ENCODE peak calls at places on chromosomes 16 and 17, in seven cellular contexts. I, B, Z, U, Y, R and K are unnamed samples.

GRCh38 chr17:17129466-17129865 is 76.7 kb downstream of the PLD6 start:
- DNase-seq in U (no peak), B (no peak), Z (no peak), Y (no peak), I (no peak), R (no peak), K (no peak)

GRCh38 chr17:15307686-15308085 is 33.7 kb downstream of the TEKT3 start:
- DNase-seq in I (no peak), B (no peak), U (no peak), Z (no peak), R (no peak), Y (peak), K (no peak)

GRCh38 chr16:49504023-49504364 is 130.4 kb downstream of the C16orf78 start:
- DNase-seq in Y (no peak), B (no peak), U (no peak), I (no peak), R (no peak), Z (no peak), K (no peak)

GRCh38 chr17:16900288-16900882 is 71.5 kb downstream of the TNFRSF13B start:
- DNase-seq in U (no peak), Z (no peak), B (peak), R (no peak), Y (no peak), I (no peak), K (no peak)

GRCh38 chr17:28065706-28066105 is 23.2 kb downstream of the NLK start:
- DNase-seq in U (no peak), B (no peak), Z (peak), I (no peak), Y (peak), R (no peak), K (no peak)

GRCh38 chr17:20299013-20299412 is 168.3 kb downstream of the LGALS9B start:
- DNase-seq in I (no peak), B (no peak), Y (no peak), R (no peak), U (no peak), Z (no peak), K (no peak)

GRCh38 chr17:78970834-78971763 is 8.6 kb downstream of the LGALS3BP start:
- DNase-seq in U (peak), Y (peak), B (peak), I (peak), Z (peak), R (peak), K (peak)

GRCh38 chr17:4068918-4069317 is 73.9 kb downstream of the ZZEF1 start:
- DNase-seq in R (no peak), B (no peak), Y (no peak), U (no peak), I (no peak), Z (no peak), K (no peak)

GRCh38 chr16:81487301-81487720 is 42.7 kb downstream of the CMIP start:
- DNase-seq in I (no peak), B (no peak), U (no peak), Y (no peak), Z (peak), R (no peak), K (no peak)

GRCh38 chr16:75506567-75506966 is 11.3 kb upstream of the CHST6 start:
- DNase-seq in Z (peak), U (no peak), B (no peak), Y (peak), R (no peak), I (peak), K (peak)

GRCh38 chr16:17469742-17470001 is 1.1 kb downstream of the XYLT1 start:
- DNase-seq in U (no peak), Z (no peak), I (no peak), B (no peak), Y (no peak), R (no peak), K (no peak)

GRCh38 chr17:77881545-77881944 is 77.0 kb upstream of the TNRC6C start:
- DNase-seq in R (peak), U (peak), Y (peak), B (peak), I (peak), Z (peak), K (peak)

GRCh38 chr17:10031102-10031501 is 126.0 kb upstream of the RCVRN start:
- DNase-seq in I (no peak), Y (no peak), Z (no peak), U (no peak), R (no peak), B (no peak), K (no peak)

GRCh38 chr17:12089809-12090384 is 69.2 kb downstream of the MAP2K4 start:
- DNase-seq in Y (peak), B (no peak), I (no peak), U (no peak), Z (peak), R (no peak), K (peak)

GRCh38 chr17:73551756-73552155 is 92.5 kb downstream of the SDK2 start:
- DNase-seq in R (peak), I (no peak), B (no peak), Z (no peak), Y (no peak), U (no peak), K (no peak)

GRCh38 chr17:51166987-51167931 is 1.0 kb downstream of the NME2 start:
- DNase-seq in I (no peak), Z (peak), B (peak), R (peak), Y (peak), U (peak), K (peak)

GRCh38 chr16:64864232-64864803 is 257.5 kb downstream of the CDH11 start:
- DNase-seq in R (no peak), B (no peak), U (no peak), Z (peak), I (no peak), Y (peak), K (peak)

GRCh38 chr17:74750327-74751069 is 2.1 kb downstream of the NHERF1 start:
- DNase-seq in R (no peak), Z (no peak), B (peak), I (peak), Y (no peak), U (no peak), K (no peak)

GRCh38 chr17:28279411-28279810 is 39.6 kb upstream of the TMEM97 start:
- DNase-seq in U (no peak), B (no peak), R (no peak), Z (peak), I (no peak), Y (peak), K (peak)

GRCh38 chr16:31393056-31393455 is at the start of gene ITGAD:
- DNase-seq in Z (no peak), B (no peak), Y (no peak), I (no peak), U (no peak), R (no peak), K (no peak)

GRCh38 chr17:59838196-59838911 is 54.4 kb downstream of the TUBD1 start:
- DNase-seq in I (no peak), Y (peak), B (no peak), Z (peak), R (no peak), U (no peak), K (peak)

GRCh38 chr16:12672986-12673385 is 130.7 kb downstream of the CPPED1 start:
- DNase-seq in I (no peak), Y (no peak), U (no peak), Z (no peak), B (no peak), R (no peak), K (no peak)

GRCh38 chr16:65119905-65120341 is 1.9 kb downstream of the CDH11 start:
- DNase-seq in Z (peak), B (no peak), U (no peak), I (peak), R (no peak), Y (peak), K (peak)

GRCh38 chr16:8916541-8917225 is 34.5 kb downstream of the LITAFD start:
- DNase-seq in U (no peak), Z (no peak), B (no peak), Y (no peak), R (no peak), I (no peak), K (no peak)

GRCh38 chr16:9134739-9135138 is 43.3 kb downstream of the HAPSTR1 start:
- DNase-seq in Y (peak), Z (peak), U (peak), B (peak), R (peak), I (no peak), K (peak)

GRCh38 chr16:47571711-47572110 is 110.6 kb downstream of the PHKB start:
- DNase-seq in Z (no peak), I (no peak), U (no peak), Y (no peak), R (no peak), B (no peak), K (no peak)

DNA sequence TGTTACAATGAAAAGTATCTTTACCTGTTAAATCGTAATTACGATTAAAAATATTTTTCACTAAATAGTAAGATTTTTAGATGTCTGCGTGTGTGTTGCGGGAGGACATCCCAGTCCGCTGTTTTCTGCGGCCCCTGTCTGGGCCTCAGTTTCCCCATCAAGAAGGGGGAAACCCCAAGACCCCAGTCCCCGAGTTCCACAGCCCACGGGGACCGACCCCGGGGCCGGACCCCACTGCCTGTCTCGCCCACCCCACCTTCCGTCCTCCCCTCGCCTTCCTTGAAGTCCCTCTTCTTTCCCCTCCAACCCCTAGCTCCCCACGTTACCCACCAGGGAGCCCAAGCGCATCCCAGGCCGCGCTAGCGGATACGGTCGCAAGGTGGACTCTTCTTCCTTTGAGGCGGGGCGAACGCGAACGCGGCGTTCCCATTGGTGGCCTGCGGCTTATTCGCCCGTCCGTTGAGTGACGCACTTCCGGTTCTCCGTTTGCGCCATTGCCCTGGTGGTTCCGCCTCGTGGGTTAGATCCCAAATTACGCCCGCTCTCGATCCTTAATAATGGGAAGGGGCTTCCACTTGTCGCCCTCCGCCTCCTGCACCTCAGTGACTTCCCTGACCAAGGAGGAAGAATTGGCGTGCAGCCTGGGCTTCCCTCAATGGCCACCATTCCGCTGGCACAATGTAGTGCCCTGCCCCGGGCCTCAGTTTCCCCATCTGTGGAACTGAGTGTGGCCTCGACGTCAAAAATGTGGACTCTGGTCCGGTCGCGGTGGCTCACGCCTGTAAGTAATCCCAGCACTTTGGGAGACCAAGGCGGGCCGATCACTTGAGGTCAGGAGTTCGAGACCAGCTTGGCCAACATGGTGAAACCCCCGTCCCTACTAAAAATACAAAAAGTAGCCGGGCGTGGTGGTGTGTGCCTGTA is at the start of gene NSMCE1:
- DNase-seq in R (peak), Y (peak), Z (peak), U (peak), B (peak), I (peak), K (peak)
- TF ChIP-seq CTCF in R (no peak), Y (peak), Z (peak), U (no peak), B (peak), I (peak), K (peak)

GRCh38 chr16:89117239-89117974 is 23.8 kb downstream of the ACSF3 start:
- DNase-seq in Z (no peak), Y (no peak), B (no peak), U (no peak), R (no peak), I (no peak), K (no peak)
- TF ChIP-seq CTCF in Z (no peak), Y (no peak), B (no peak), U (no peak), R (no peak), I (no peak), K (no peak)

GRCh38 chr17:76704799-76705198 is 6.0 kb downstream of the MXRA7 start:
- DNase-seq in U (no peak), Z (no peak), R (no peak), I (no peak), Y (no peak), B (no peak), K (no peak)
- TF ChIP-seq CTCF in U (no peak), Z (no peak), R (no peak), I (no peak), Y (no peak), B (no peak), K (no peak)

DNA sequence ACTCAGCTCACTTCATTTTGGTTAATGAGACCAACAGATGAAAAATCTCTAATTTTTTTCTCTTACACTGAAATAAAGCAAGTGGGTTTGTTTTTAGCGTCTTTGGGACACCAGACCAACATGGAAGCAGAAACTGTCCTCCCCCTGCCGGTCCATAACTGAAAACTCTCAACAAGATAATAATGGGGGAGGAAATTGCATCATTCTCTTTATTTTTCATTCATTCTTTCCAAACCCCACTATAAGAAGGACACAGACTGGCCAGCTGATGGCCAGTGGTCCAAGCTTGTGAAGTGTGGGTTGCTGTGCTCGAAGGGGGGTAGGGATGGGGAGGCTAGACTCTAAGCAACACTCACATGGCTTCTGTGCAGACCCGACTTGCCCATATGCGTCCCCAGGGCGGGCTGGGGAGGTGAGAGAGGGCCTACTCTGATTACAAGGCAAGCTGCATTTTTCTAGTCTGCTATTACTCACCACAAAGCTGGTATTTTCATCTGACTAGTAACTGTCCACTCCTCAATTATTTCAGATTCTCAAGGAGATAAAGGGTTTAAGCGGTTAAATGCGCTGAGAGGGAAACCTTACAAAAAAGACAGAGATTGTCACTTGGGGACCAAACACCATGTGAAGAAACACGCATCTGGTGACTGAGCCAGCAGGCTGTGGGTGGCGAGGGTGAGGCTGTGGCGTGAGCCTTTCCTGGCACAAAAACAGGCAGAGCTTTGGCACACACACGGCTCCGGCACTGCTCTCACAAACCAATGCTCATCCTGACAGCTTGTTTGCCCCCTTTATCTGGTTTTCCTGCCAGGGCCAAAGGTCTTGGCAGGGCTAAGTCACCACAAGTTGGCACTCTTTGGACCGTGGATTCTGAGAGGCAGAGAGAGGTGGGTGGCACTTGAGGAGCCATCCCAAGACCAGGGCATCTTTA is 38.2 kb downstream of the MARF1 start:
- DNase-seq in Z (peak), B (no peak), I (no peak), Y (no peak), R (no peak), U (no peak), K (no peak)
- TF ChIP-seq CTCF in Z (no peak), B (no peak), I (no peak), Y (no peak), R (no peak), U (no peak), K (no peak)

DNA sequence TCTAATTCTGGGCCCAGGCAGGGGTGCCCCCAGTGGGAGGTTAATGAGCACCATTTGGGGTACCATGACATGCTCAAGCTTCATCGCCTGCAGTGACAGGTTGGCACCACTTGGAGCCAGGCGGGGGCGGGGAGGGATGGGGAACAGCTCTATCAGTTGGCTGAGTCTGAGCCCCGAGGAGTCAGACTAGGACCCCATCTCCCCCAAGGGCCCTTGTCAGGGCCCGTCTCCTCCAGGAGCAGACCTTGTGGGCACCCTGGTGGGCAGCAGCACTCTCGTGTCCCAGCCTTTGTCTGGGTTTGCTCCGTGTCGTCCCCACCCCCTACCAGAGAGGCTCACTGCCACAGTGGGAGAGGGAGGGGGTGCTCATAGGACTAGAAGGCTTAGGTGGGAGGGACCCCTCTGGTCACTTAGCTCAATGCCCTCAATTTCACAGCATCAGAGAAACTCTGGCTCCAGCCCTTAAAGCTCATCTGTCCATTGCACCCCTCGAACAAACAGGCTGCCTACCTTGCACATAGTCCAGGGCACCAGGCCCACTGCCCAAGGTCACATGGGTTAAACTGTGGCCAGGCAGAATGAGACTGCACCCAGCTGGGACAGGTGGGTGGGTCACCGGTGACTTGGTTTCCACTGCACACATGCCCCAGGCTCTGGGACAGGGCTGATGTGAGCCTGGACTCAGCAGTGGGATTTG is 4.1 kb downstream of the PPP1R9B start:
- DNase-seq in B (no peak), Y (no peak), R (no peak), Z (no peak), I (no peak), U (no peak), K (no peak)
- TF ChIP-seq CTCF in B (no peak), Y (no peak), R (peak), Z (no peak), I (no peak), U (peak), K (peak)